ENCODE peak calls at places on chromosomes 1 and 21, in four cellular contexts. B, N, R and W are unnamed samples.

GRCh38 chr1:178379807-178380206 is 117.0 kb downstream of the CLEC20A start:
- DNase-seq in B (no peak), N (no peak), R (no peak), W (no peak)

GRCh38 chr1:36778773-36779172 is 255.5 kb downstream of the GRIK3 start:
- DNase-seq in B (no peak), R (no peak), N (no peak), W (no peak)

GRCh38 chr1:12505176-12505575 is 112.8 kb downstream of the DHRS3 start:
- DNase-seq in B (no peak), R (no peak), N (no peak), W (no peak)

GRCh38 chr21:42724226-42724920 is 71.0 kb downstream of the PDE9A start:
- DNase-seq in R (peak; percentile 90), B (peak; percentile 90), N (no peak), W (no peak)

GRCh38 chr1:229192851-229193250 is 78.1 kb upstream of the RAB4A start:
- DNase-seq in R (no peak), B (no peak), N (no peak), W (no peak)

GRCh38 chr1:185795181-185795580 is 61.0 kb downstream of the HMCN1 start:
- DNase-seq in R (peak; percentile 18), B (peak; percentile 29), N (no peak), W (no peak)

GRCh38 chr1:30386145-30386926 is 337.0 kb downstream of the MATN1 start:
- DNase-seq in B (no peak), R (no peak), N (no peak), W (no peak)

GRCh38 chr1:22341791-22342605 is 109.7 kb upstream of the ZBTB40 start:
- DNase-seq in R (peak; percentile 62), N (no peak), B (no peak), W (no peak)

GRCh38 chr1:85307987-85308836 is 31.8 kb upstream of the BCL10 start:
- DNase-seq in R (peak; percentile 78), N (peak; percentile 92), B (peak; percentile 83), W (peak; percentile 63)

GRCh38 chr1:174131032-174131638 is 28.2 kb upstream of the RABGAP1L start:
- DNase-seq in R (no peak), B (no peak), N (no peak), W (no peak)

GRCh38 chr21:8991088-8991907 is 1530.1 kb upstream of the TPTE start:
- DNase-seq in N (no peak), R (no peak), B (no peak), W (no peak)

GRCh38 chr1:77742011-77742555 is 17.6 kb downstream of the USP33 start:
- DNase-seq in B (no peak), N (no peak), R (no peak), W (no peak)

GRCh38 chr1:15833069-15833679 is 14.3 kb upstream of the SPEN start:
- DNase-seq in B (peak; percentile 28), N (peak; percentile 61), R (peak; percentile 42), W (no peak)

GRCh38 chr1:53575141-53575947 is 116.1 kb downstream of the DMRTB1 start:
- DNase-seq in N (no peak), B (no peak), R (no peak), W (no peak)